ENCODE peak calls at places on chromosomes 2 and 18, in four cellular contexts. One of them, this sample, is unnamed.

GRCh38 chr2:68272246-68272987 is 20.1 kb upstream of the PPP3R1 start:
- DNase-seq in K562: no peak
- DNase-seq in GM12878: no peak
- DNase-seq in HepG2: no peak
- DNase-seq in this sample: no peak

GRCh38 chr2:64128943-64129391 is 15.3 kb downstream of the PELI1 start:
- DNase-seq in K562: no peak
- DNase-seq in GM12878: no peak
- DNase-seq in HepG2: peak; percentile 52
- DNase-seq in this sample: no peak

GRCh38 chr2:190720276-190720675 is 71.4 kb downstream of the NAB1 start:
- DNase-seq in GM12878: no peak
- DNase-seq in K562: no peak
- DNase-seq in HepG2: no peak
- DNase-seq in this sample: no peak

GRCh38 chr2:149278146-149278878 is 52.1 kb upstream of the LYPD6 start:
- DNase-seq in HepG2: no peak
- DNase-seq in K562: no peak
- DNase-seq in GM12878: no peak
- DNase-seq in this sample: no peak

GRCh38 chr2:226788881-226789485 is 10.6 kb downstream of the IRS1 start:
- DNase-seq in GM12878: no peak
- DNase-seq in K562: no peak
- DNase-seq in HepG2: no peak
- DNase-seq in this sample: no peak

GRCh38 chr18:51447351-51447896 is 249.9 kb upstream of the MEX3C start:
- DNase-seq in GM12878: no peak
- DNase-seq in HepG2: no peak
- DNase-seq in K562: no peak
- DNase-seq in this sample: no peak

GRCh38 chr2:86046985-86047384 is 58.7 kb downstream of the POLR1A start:
- DNase-seq in GM12878: no peak
- DNase-seq in HepG2: no peak
- DNase-seq in K562: no peak
- DNase-seq in this sample: no peak

GRCh38 chr2:71226391-71226964 is 425 bp downstream of the PAIP2B start:
- DNase-seq in HepG2: no peak
- DNase-seq in K562: no peak
- DNase-seq in GM12878: no peak
- DNase-seq in this sample: peak; percentile 48

GRCh38 chr2:10646153-10646552 is 43.6 kb downstream of the NOL10 start:
- DNase-seq in GM12878: no peak
- DNase-seq in HepG2: peak; percentile 25
- DNase-seq in K562: no peak
- DNase-seq in this sample: no peak

GRCh38 chr2:15009681-15010080 is 377.2 kb downstream of the LRATD1 start:
- DNase-seq in GM12878: no peak
- DNase-seq in K562: no peak
- DNase-seq in HepG2: no peak
- DNase-seq in this sample: no peak

GRCh38 chr2:70305531-70305930 is 3.7 kb upstream of the FAM136A start:
- DNase-seq in HepG2: no peak
- DNase-seq in GM12878: no peak
- DNase-seq in K562: no peak
- DNase-seq in this sample: no peak

GRCh38 chr2:235112365-235112764 is 160.5 kb downstream of the SH3BP4 start:
- DNase-seq in K562: no peak
- DNase-seq in GM12878: no peak
- DNase-seq in HepG2: no peak
- DNase-seq in this sample: no peak

GRCh38 chr2:230128943-230129342 is 60.2 kb upstream of the SLC16A14 start:
- DNase-seq in K562: no peak
- DNase-seq in GM12878: no peak
- DNase-seq in HepG2: no peak
- DNase-seq in this sample: no peak

GRCh38 chr18:9494778-9495302 is 19.5 kb downstream of the RALBP1 start:
- DNase-seq in HepG2: no peak
- DNase-seq in GM12878: peak; percentile 56
- DNase-seq in K562: no peak
- DNase-seq in this sample: no peak

GRCh38 chr18:79870369-79871025 is 72.8 kb downstream of the KCNG2 start:
- DNase-seq in GM12878: no peak
- DNase-seq in HepG2: no peak
- DNase-seq in K562: no peak
- DNase-seq in this sample: no peak

GRCh38 chr2:217746741-217747287 is 256.0 kb downstream of the TNS1 start:
- DNase-seq in GM12878: no peak
- DNase-seq in K562: no peak
- DNase-seq in HepG2: no peak
- DNase-seq in this sample: no peak

GRCh38 chr2:157258520-157259326 is 1.2 kb downstream of the GALNT5 start:
- DNase-seq in HepG2: no peak
- DNase-seq in K562: peak; percentile 77
- DNase-seq in GM12878: no peak
- DNase-seq in this sample: no peak

GRCh38 chr2:182358601-182359000 is 68.2 kb downstream of the PDE1A start:
- DNase-seq in HepG2: no peak
- DNase-seq in K562: no peak
- DNase-seq in GM12878: no peak
- DNase-seq in this sample: no peak

GRCh38 chr18:25350561-25351201 is 1.3 kb downstream of the ZNF521 start:
- DNase-seq in HepG2: no peak
- DNase-seq in GM12878: no peak
- DNase-seq in K562: no peak
- DNase-seq in this sample: peak; percentile 50

GRCh38 chr2:196431957-196432356 is 207.6 kb upstream of the CCDC150 start:
- DNase-seq in HepG2: peak; percentile 29
- DNase-seq in GM12878: no peak
- DNase-seq in K562: peak; percentile 17
- DNase-seq in this sample: peak; percentile 38

GRCh38 chr2:185833864-185834263 is 95.3 kb downstream of the FSIP2 start:
- DNase-seq in K562: no peak
- DNase-seq in GM12878: no peak
- DNase-seq in HepG2: no peak
- DNase-seq in this sample: no peak

GRCh38 chr18:55100817-55101457 is 141.7 kb upstream of the CCDC68 start:
- DNase-seq in K562: no peak
- DNase-seq in HepG2: no peak
- DNase-seq in GM12878: no peak
- DNase-seq in this sample: no peak

GRCh38 chr2:14608245-14608644 is 24.3 kb upstream of the LRATD1 start:
- DNase-seq in K562: no peak
- DNase-seq in GM12878: no peak
- DNase-seq in HepG2: no peak
- DNase-seq in this sample: no peak

GRCh38 chr2:237669628-237670351 is 42.4 kb downstream of the LRRFIP1 start:
- DNase-seq in GM12878: peak; percentile 68
- DNase-seq in HepG2: peak; percentile 85
- DNase-seq in K562: no peak
- DNase-seq in this sample: peak; percentile 38

GRCh38 chr2:119694994-119695521 is 16.1 kb downstream of the TMEM177 start:
- DNase-seq in K562: no peak
- DNase-seq in HepG2: peak; percentile 66
- DNase-seq in GM12878: no peak
- DNase-seq in this sample: no peak

GRCh38 chr2:185700883-185701282 is 37.7 kb upstream of the FSIP2 start:
- DNase-seq in HepG2: no peak
- DNase-seq in K562: no peak
- DNase-seq in GM12878: no peak
- DNase-seq in this sample: peak; percentile 8

GRCh38 chr2:28991021-28991420 is 9.9 kb downstream of the TOGARAM2 start:
- DNase-seq in GM12878: no peak
- DNase-seq in HepG2: no peak
- DNase-seq in K562: no peak
- DNase-seq in this sample: no peak

GRCh38 chr2:26847663-26848335 is at the start of gene DPYSL5:
- DNase-seq in GM12878: no peak
- DNase-seq in K562: peak; percentile 44
- DNase-seq in HepG2: no peak
- DNase-seq in this sample: peak; percentile 86

GRCh38 chr2:152730591-152731333 is 12.3 kb downstream of the ARL6IP6 start:
- DNase-seq in GM12878: no peak
- DNase-seq in HepG2: no peak
- DNase-seq in K562: no peak
- DNase-seq in this sample: no peak

GRCh38 chr2:118667366-118667765 is 180.1 kb downstream of the EN1 start:
- DNase-seq in GM12878: no peak
- DNase-seq in HepG2: no peak
- DNase-seq in K562: no peak
- DNase-seq in this sample: no peak

GRCh38 chr18:2894131-2894840 is 47.5 kb downstream of the EMILIN2 start:
- DNase-seq in GM12878: no peak
- DNase-seq in K562: peak; percentile 71
- DNase-seq in HepG2: peak; percentile 62
- DNase-seq in this sample: no peak

GRCh38 chr2:218392891-218393462 is 6.7 kb upstream of the CTDSP1 start:
- DNase-seq in GM12878: no peak
- DNase-seq in HepG2: no peak
- DNase-seq in K562: no peak
- DNase-seq in this sample: no peak

GRCh38 chr2:238108423-238109201 is 8.5 kb downstream of the ESPNL start:
- DNase-seq in K562: peak; percentile 37
- DNase-seq in GM12878: peak; percentile 43
- DNase-seq in HepG2: no peak
- DNase-seq in this sample: no peak

GRCh38 chr2:160973991-160974390 is 186.2 kb upstream of the TANK start:
- DNase-seq in K562: no peak
- DNase-seq in HepG2: no peak
- DNase-seq in GM12878: no peak
- DNase-seq in this sample: no peak

GRCh38 chr2:101745711-101746694 is 48.5 kb downstream of the MAP4K4 start:
- DNase-seq in HepG2: peak; percentile 32
- DNase-seq in GM12878: no peak
- DNase-seq in K562: no peak
- DNase-seq in this sample: no peak

GRCh38 chr2:26652361-26653041 is 11.3 kb upstream of the CIB4 start:
- DNase-seq in K562: no peak
- DNase-seq in HepG2: no peak
- DNase-seq in GM12878: no peak
- DNase-seq in this sample: no peak

GRCh38 chr18:49797995-49798394 is 15.3 kb downstream of the ACAA2 start:
- DNase-seq in GM12878: no peak
- DNase-seq in K562: no peak
- DNase-seq in HepG2: no peak
- DNase-seq in this sample: no peak
- TF ChIP-seq TARDBP in GM12878: no peak
- TF ChIP-seq TARDBP in K562: no peak
- TF ChIP-seq TARDBP in HepG2: no peak
- TF ChIP-seq TARDBP in this sample: no peak

GRCh38 chr18:74728586-74728985 is 130.9 kb downstream of the ZNF407 start:
- DNase-seq in HepG2: no peak
- DNase-seq in GM12878: no peak
- DNase-seq in K562: no peak
- DNase-seq in this sample: no peak

GRCh38 chr18:74733592-74733991 is 135.9 kb downstream of the ZNF407 start:
- DNase-seq in HepG2: peak; percentile 80
- DNase-seq in GM12878: no peak
- DNase-seq in K562: no peak
- DNase-seq in this sample: no peak

GRCh38 chr18:74732380-74732779 is 134.7 kb downstream of the ZNF407 start:
- DNase-seq in K562: no peak
- DNase-seq in GM12878: no peak
- DNase-seq in HepG2: no peak
- DNase-seq in this sample: no peak

GRCh38 chr18:74734013-74734444 is 136.4 kb downstream of the ZNF407 start:
- DNase-seq in GM12878: no peak
- DNase-seq in HepG2: peak; percentile 93
- DNase-seq in K562: no peak
- DNase-seq in this sample: no peak

GRCh38 chr18:74731097-74731496 is 133.4 kb downstream of the ZNF407 start:
- DNase-seq in GM12878: no peak
- DNase-seq in HepG2: no peak
- DNase-seq in K562: no peak
- DNase-seq in this sample: no peak
- TF ChIP-seq TARDBP in GM12878: no peak
- TF ChIP-seq TARDBP in HepG2: no peak
- TF ChIP-seq TARDBP in K562: no peak
- TF ChIP-seq TARDBP in this sample: no peak

GRCh38 chr2:96775160-96775559 is 14.5 kb downstream of the CNNM4 start:
- DNase-seq in K562: no peak
- DNase-seq in GM12878: no peak
- DNase-seq in HepG2: no peak
- DNase-seq in this sample: no peak
- TF ChIP-seq TARDBP in K562: no peak
- TF ChIP-seq TARDBP in GM12878: no peak
- TF ChIP-seq TARDBP in HepG2: no peak
- TF ChIP-seq TARDBP in this sample: no peak

GRCh38 chr18:63261029-63261428 is 58.5 kb downstream of the BCL2 start:
- DNase-seq in GM12878: no peak
- DNase-seq in K562: no peak
- DNase-seq in HepG2: no peak
- DNase-seq in this sample: no peak

GRCh38 chr18:63257453-63257852 is 62.1 kb downstream of the BCL2 start:
- DNase-seq in K562: no peak
- DNase-seq in GM12878: no peak
- DNase-seq in HepG2: no peak
- DNase-seq in this sample: no peak

GRCh38 chr18:63260075-63260754 is 59.4 kb downstream of the BCL2 start:
- DNase-seq in HepG2: no peak
- DNase-seq in GM12878: no peak
- DNase-seq in K562: no peak
- DNase-seq in this sample: no peak

GRCh38 chr18:63259581-63259830 is 60.1 kb downstream of the BCL2 start:
- DNase-seq in K562: no peak
- DNase-seq in GM12878: no peak
- DNase-seq in HepG2: no peak
- DNase-seq in this sample: no peak

DNA sequence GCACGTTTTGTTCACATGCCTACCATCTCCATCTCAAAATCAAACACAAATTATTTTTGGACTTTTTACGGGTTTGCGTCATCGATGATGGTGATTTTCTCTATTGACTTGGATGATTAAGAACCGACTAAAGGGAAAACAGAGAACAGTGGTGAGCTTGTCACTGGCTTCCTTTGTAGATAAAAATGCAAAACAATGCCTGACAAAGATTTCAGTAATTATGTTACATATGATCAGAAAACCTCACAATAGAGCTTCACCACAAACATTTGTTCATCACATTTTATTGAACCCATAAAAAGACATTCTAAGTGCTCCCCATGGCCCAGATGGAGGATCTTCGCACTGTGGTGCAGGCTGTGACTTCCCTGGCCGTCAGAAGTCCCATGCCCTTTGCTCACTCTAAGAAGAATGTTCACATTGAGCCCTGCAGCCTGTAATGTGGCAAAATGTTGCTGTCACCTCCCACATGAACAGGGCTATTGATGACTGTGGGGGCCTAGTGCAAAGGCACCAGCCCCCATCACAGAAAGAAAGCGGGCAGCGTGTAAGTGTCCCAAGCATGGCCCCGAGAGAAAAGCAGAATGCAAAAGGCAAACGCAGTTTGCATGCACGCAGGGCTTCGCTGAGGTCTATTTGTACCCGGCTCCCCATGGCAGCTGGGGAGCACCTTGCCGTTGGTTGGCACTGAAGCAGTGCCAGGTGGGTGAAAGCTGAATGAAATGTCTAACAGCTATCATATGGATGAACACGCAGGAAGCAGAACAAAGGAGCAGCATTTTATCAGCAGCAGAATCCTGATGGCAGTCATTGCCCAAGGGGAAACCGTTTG is 60.6 kb downstream of the BCL2 start:
- DNase-seq in HepG2: no peak
- DNase-seq in K562: no peak
- DNase-seq in GM12878: no peak
- DNase-seq in this sample: no peak
- TF ChIP-seq TARDBP in HepG2: no peak
- TF ChIP-seq TARDBP in K562: no peak
- TF ChIP-seq TARDBP in GM12878: no peak
- TF ChIP-seq TARDBP in this sample: no peak